ENCODE peak calls at places on chromosomes 16 and 17, in seven cellular contexts. F is HCT116, B is SK-N-SH, N is HepG2, S is GM12878, M is K562, Y is H1. J is an unnamed sample.

GRCh38 chr17:38329808-38330730 is 13.7 kb downstream of the GPR179 start:
- DNase-seq in F (no peak), B (peak), N (no peak), S (no peak), M (no peak), Y (no peak), J (no peak)

GRCh38 chr16:48426244-48427135 is 41.3 kb upstream of the SIAH1 start:
- DNase-seq in F (no peak), B (no peak), N (no peak), S (no peak), M (no peak), Y (no peak), J (no peak)

GRCh38 chr17:49063652-49064051 is 66.5 kb downstream of the IGF2BP1 start:
- DNase-seq in F (no peak), B (no peak), N (no peak), S (no peak), M (no peak), Y (no peak), J (no peak)

GRCh38 chr17:61575352-61575975 is 15.6 kb downstream of the NACA2 start:
- DNase-seq in F (no peak), B (no peak), N (no peak), S (no peak), M (no peak), Y (no peak), J (no peak)

GRCh38 chr16:27168790-27169189 is 34.5 kb upstream of the KDM8 start:
- DNase-seq in F (no peak), B (no peak), N (no peak), S (no peak), M (no peak), Y (no peak), J (no peak)

GRCh38 chr17:76405967-76406647 is 21.7 kb downstream of the SPHK1 start:
- DNase-seq in F (no peak), B (peak), N (no peak), S (no peak), M (peak), Y (no peak), J (no peak)

GRCh38 chr17:66935717-66936116 is 28.8 kb upstream of the CACNG4 start:
- DNase-seq in F (no peak), B (no peak), N (no peak), S (no peak), M (no peak), Y (no peak), J (no peak)

GRCh38 chr17:39339272-39339671 is 62.2 kb downstream of the FBXL20 start:
- DNase-seq in F (no peak), B (no peak), N (no peak), S (no peak), M (no peak), Y (no peak), J (no peak)

GRCh38 chr17:16438557-16439302 is 23.4 kb downstream of the TRPV2 start:
- DNase-seq in F (peak), B (peak), N (peak), S (peak), M (peak), Y (peak), J (peak)

GRCh38 chr16:82136956-82137818 is 32.8 kb downstream of the MPHOSPH6 start:
- DNase-seq in F (no peak), B (no peak), N (no peak), S (no peak), M (no peak), Y (no peak), J (no peak)

GRCh38 chr16:82135844-82136243 is 34.2 kb downstream of the MPHOSPH6 start:
- DNase-seq in F (no peak), B (no peak), N (peak), S (no peak), M (no peak), Y (no peak), J (no peak)

GRCh38 chr16:82134884-82135283 is 35.1 kb downstream of the MPHOSPH6 start:
- DNase-seq in F (no peak), B (no peak), N (no peak), S (no peak), M (no peak), Y (no peak), J (no peak)

GRCh38 chr16:82129881-82130280 is 40.1 kb downstream of the MPHOSPH6 start:
- DNase-seq in F (no peak), B (no peak), N (no peak), S (no peak), M (no peak), Y (no peak), J (no peak)

GRCh38 chr16:82133798-82134197 is 36.2 kb downstream of the MPHOSPH6 start:
- DNase-seq in F (no peak), B (no peak), N (no peak), S (no peak), M (no peak), Y (no peak), J (no peak)
- TF ChIP-seq SIN3A in F (no peak), B (no peak), N (no peak), S (no peak), M (no peak), Y (no peak), J (no peak)

DNA sequence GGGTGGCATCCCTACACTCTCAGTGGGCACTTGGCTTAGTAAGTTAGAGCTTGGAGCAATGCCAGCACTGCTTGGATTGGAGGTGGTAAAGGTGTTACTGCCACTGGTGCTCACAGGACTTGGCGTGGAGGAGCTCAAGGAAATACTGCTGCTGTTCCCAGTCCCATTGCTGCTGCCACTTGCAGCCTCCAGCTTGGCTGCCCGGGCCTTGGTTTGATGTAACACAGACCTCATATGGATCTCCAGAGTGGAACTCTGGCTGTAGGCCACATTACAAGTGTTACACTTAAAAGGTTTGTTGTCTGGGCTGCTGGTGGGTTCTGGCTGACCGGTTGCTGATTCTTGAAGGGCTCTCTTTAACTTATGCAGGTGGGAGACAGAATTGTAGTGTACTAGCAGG is 250.3 kb downstream of the ZFHX3 start:
- DNase-seq in F (no peak), B (no peak), N (no peak), S (no peak), M (no peak), Y (no peak), J (no peak)
- TF ChIP-seq SIN3A in F (no peak), B (no peak), N (no peak), S (no peak), M (no peak), Y (no peak), J (no peak)

GRCh38 chr17:79842656-79843474 is 3.6 kb upstream of the CBX4 start:
- DNase-seq in F (no peak), B (peak), N (no peak), S (no peak), M (no peak), Y (no peak), J (no peak)
- TF ChIP-seq SIN3A in F (no peak), B (no peak), N (no peak), S (no peak), M (no peak), Y (no peak), J (no peak)

GRCh38 chr17:2056221-2057129 is 1.6 kb downstream of the HIC1 start:
- DNase-seq in F (no peak), B (no peak), N (no peak), S (no peak), M (no peak), Y (no peak), J (no peak)

GRCh38 chr17:2055494-2056220 is 754 bp downstream of the HIC1 start:
- DNase-seq in F (no peak), B (no peak), N (no peak), S (no peak), M (no peak), Y (no peak), J (no peak)

GRCh38 chr17:2054262-2054739 is 602 bp upstream of the HIC1 start:
- DNase-seq in F (no peak), B (peak), N (no peak), S (no peak), M (no peak), Y (no peak), J (no peak)

GRCh38 chr17:2053380-2054261 is 1.3 kb upstream of the HIC1 start:
- DNase-seq in F (no peak), B (peak), N (peak), S (no peak), M (peak), Y (no peak), J (no peak)

DNA sequence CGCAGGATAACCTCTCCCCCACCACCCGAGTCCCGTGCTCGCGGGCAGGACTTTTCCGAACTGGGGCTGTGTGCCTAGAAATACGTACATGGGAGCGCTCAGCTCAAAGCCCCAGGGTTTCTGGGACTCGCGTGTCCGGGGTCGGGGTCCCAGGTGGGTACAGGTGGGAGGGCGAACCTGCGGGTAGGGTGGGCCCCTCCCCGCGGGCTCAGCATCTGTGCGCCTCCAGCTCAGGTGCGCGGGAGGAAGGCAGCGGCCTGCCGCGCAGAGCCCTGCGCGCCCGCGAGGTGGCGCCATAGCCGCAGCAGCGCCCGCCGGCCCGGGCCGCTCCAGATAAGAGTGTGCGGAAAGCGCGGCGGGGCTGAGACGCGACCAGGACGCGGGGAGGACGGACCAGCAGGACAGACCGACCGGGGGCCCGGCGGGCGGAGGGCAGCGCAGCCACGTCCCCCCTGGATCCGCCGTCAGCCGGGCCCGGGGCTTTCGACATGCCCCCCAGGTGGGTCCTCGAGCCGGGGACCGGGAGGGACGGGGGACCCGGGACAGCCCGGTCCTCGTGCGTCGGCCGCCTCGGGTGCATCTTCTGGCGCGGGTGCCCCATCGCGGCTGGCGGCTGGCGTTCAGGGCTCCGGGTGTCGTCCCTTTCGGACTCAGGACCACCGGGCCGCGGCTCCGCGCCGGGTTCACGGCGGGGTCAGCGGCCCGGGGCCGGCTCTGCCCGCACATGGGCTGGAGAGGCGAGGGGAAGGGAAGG is at the start of gene HIC1:
- DNase-seq in F (no peak), B (peak), N (peak), S (no peak), M (peak), Y (no peak), J (no peak)
- TF ChIP-seq SIN3A in F (no peak), B (no peak), N (no peak), S (peak), M (no peak), Y (no peak), J (no peak)

GRCh38 chr16:72728516-72728915 is 319.4 kb downstream of the ZFHX3 start:
- DNase-seq in F (no peak), B (no peak), N (no peak), S (no peak), M (no peak), Y (no peak), J (no peak)

GRCh38 chr16:72721981-72722380 is 325.9 kb downstream of the ZFHX3 start:
- DNase-seq in F (no peak), B (no peak), N (no peak), S (no peak), M (no peak), Y (no peak), J (no peak)

GRCh38 chr16:72723781-72724180 is 324.1 kb downstream of the ZFHX3 start:
- DNase-seq in F (peak), B (no peak), N (no peak), S (no peak), M (no peak), Y (no peak), J (no peak)

GRCh38 chr16:72725643-72726042 is 322.3 kb downstream of the ZFHX3 start:
- DNase-seq in F (no peak), B (no peak), N (no peak), S (no peak), M (no peak), Y (no peak), J (no peak)

GRCh38 chr16:72722552-72722951 is 325.4 kb downstream of the ZFHX3 start:
- DNase-seq in F (no peak), B (no peak), N (no peak), S (no peak), M (no peak), Y (peak), J (no peak)
- TF ChIP-seq SIN3A in F (no peak), B (no peak), N (no peak), S (no peak), M (no peak), Y (no peak), J (no peak)

GRCh38 chr17:17819111-17819510 is 17.7 kb downstream of the SREBF1 start:
- DNase-seq in F (no peak), B (no peak), N (no peak), S (no peak), M (no peak), Y (no peak), J (no peak)

GRCh38 chr17:17820046-17820445 is 16.7 kb downstream of the SREBF1 start:
- DNase-seq in F (no peak), B (no peak), N (no peak), S (no peak), M (no peak), Y (no peak), J (no peak)

GRCh38 chr17:17818088-17818526 is 18.7 kb downstream of the SREBF1 start:
- DNase-seq in F (no peak), B (peak), N (no peak), S (no peak), M (peak), Y (no peak), J (no peak)

GRCh38 chr17:17820457-17821158 is 16.2 kb downstream of the SREBF1 start:
- DNase-seq in F (no peak), B (no peak), N (no peak), S (no peak), M (no peak), Y (no peak), J (no peak)

DNA sequence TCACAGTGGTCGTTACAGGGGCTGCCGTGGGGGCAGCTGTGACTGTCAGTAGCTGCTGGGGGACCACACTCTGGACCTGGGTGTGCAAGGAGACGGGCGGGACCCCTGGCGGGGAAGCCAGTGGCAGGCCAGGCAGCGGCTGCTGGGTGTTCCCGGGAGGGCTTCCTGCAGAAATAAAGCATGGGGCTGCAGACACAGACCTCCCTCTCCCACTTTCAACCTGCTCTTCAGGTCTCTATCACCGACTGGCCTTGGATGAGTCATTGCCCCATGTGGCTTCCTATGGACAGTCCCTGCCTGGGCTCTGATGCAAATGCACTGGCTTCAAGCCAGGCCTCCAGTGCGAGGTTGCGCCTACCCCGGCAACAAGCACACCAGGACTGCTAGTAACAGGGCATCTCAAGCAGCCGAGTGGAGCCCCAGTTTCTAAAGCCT is 17.2 kb downstream of the SREBF1 start:
- DNase-seq in F (no peak), B (peak), N (peak), S (peak), M (no peak), Y (no peak), J (no peak)
- TF ChIP-seq SIN3A in F (no peak), B (no peak), N (no peak), S (no peak), M (no peak), Y (no peak), J (no peak)

GRCh38 chr16:69113216-69113615 is 7.8 kb downstream of the HAS3 start:
- DNase-seq in F (no peak), B (no peak), N (no peak), S (no peak), M (no peak), Y (no peak), J (no peak)
- TF ChIP-seq SIN3A in F (no peak), B (no peak), N (no peak), S (no peak), M (no peak), Y (no peak), J (no peak)

GRCh38 chr17:73230088-73230487 is 31.6 kb downstream of the CPSF4L start:
- DNase-seq in F (no peak), B (no peak), N (no peak), S (no peak), M (no peak), Y (no peak), J (no peak)

GRCh38 chr17:73227379-73227778 is 34.3 kb downstream of the CPSF4L start:
- DNase-seq in F (no peak), B (no peak), N (no peak), S (no peak), M (no peak), Y (no peak), J (no peak)

GRCh38 chr17:73226556-73227172 is 33.8 kb downstream of the COG1 start:
- DNase-seq in F (no peak), B (no peak), N (peak), S (no peak), M (no peak), Y (no peak), J (no peak)

GRCh38 chr17:73227944-73228343 is 33.7 kb downstream of the CPSF4L start:
- DNase-seq in F (no peak), B (no peak), N (no peak), S (no peak), M (no peak), Y (no peak), J (no peak)

GRCh38 chr17:73228748-73229236 is 32.9 kb downstream of the CPSF4L start:
- DNase-seq in F (peak), B (no peak), N (peak), S (no peak), M (peak), Y (no peak), J (no peak)
- TF ChIP-seq SIN3A in F (peak), B (peak), N (peak), S (peak), M (peak), Y (no peak), J (no peak)

GRCh38 chr16:86157616-86158247 is 258.8 kb downstream of the IRF8 start:
- DNase-seq in F (no peak), B (no peak), N (no peak), S (no peak), M (no peak), Y (no peak), J (no peak)

GRCh38 chr16:86156155-86156554 is 257.2 kb downstream of the IRF8 start:
- DNase-seq in F (no peak), B (no peak), N (no peak), S (no peak), M (no peak), Y (no peak), J (no peak)

DNA sequence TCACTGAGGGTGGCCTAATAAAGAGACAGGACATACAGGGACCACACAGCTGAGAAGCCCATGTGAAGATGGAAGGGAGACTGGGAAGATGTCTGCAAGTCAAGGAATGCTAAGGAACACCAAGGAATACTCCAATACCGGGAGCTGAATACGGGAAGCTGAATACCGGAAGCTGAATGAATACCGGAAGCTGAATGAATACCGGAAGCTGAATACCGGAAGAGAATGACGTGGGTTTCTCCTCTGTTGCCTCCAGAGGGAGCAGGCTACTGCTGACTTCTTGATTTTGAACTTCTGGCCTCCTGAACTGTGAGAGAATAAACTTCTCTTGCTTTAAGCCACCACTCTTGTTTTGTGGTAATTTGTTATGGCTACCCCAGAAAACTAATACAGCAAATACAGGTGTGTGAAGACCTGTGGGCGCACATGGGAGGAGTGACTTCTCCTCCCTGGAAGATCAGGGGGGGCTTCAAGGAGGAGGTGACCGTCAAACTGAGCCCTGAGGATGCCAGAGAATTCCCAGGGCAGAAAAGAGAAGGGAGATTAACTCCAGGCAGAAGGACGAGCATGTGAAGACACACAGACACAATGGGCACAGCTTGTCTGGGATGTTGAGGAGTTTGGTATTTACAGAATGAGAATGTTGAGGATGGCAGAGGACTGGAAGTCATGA is 259.9 kb downstream of the IRF8 start:
- DNase-seq in F (peak), B (no peak), N (no peak), S (no peak), M (no peak), Y (no peak), J (no peak)
- TF ChIP-seq SIN3A in F (peak), B (no peak), N (no peak), S (no peak), M (no peak), Y (no peak), J (no peak)